ENCODE peak calls at places on chromosome 6, in four cellular contexts. N is caudate nucleus, S is IMR-90, P is H9. M is an unnamed sample.

GRCh38 chr6:148999921-149000589 is 253.2 kb downstream of the UST start:
- DNase-seq in N (no peak), S (peak), P (no peak), M (peak)

GRCh38 chr6:18388942-18389341 is 1.8 kb downstream of the RNF144B start:
- DNase-seq in N (no peak), S (peak), P (no peak), M (peak)

GRCh38 chr6:52591832-52592231 is 15.0 kb upstream of the TRAM2 start:
- DNase-seq in N (no peak), S (no peak), P (no peak), M (no peak)

GRCh38 chr6:168526841-168527281 is 85.9 kb downstream of the SMOC2 start:
- DNase-seq in N (no peak), S (no peak), P (no peak), M (peak)

GRCh38 chr6:97656236-97656635 is 373.2 kb upstream of the MMS22L start:
- DNase-seq in N (no peak), S (no peak), P (no peak), M (no peak)

GRCh38 chr6:88614306-88614877 is 349.0 kb downstream of the RNGTT start:
- DNase-seq in N (no peak), S (no peak), P (no peak), M (no peak)

GRCh38 chr6:27541212-27541931 is 68.5 kb upstream of the ZNF184 start:
- DNase-seq in N (no peak), S (peak), P (peak), M (peak)

GRCh38 chr6:44268095-44268628 is 2.1 kb upstream of the TMEM151B start:
- DNase-seq in N (peak), S (peak), P (peak), M (peak)

GRCh38 chr6:106974337-106974998 is at the start of gene CD24:
- DNase-seq in N (no peak), S (no peak), P (peak), M (no peak)

GRCh38 chr6:4543596-4543995 is 232.6 kb upstream of the CDYL start:
- DNase-seq in N (no peak), S (peak), P (no peak), M (peak)

GRCh38 chr6:1604991-1605821 is 4.5 kb upstream of the FOXC1 start:
- DNase-seq in N (no peak), S (no peak), P (no peak), M (no peak)

GRCh38 chr6:157946865-157947532 is 34.7 kb upstream of the SYNJ2 start:
- DNase-seq in N (no peak), S (peak), P (no peak), M (no peak)

GRCh38 chr6:100177956-100178355 is 183.9 kb upstream of the MCHR2 start:
- DNase-seq in N (no peak), S (no peak), P (no peak), M (peak)

GRCh38 chr6:50062051-50062450 is 12.3 kb upstream of the DEFB112 start:
- DNase-seq in N (no peak), S (peak), P (peak), M (peak)

GRCh38 chr6:150008588-150008987 is 16.7 kb downstream of the RAET1L start:
- DNase-seq in N (no peak), S (no peak), P (no peak), M (no peak)

GRCh38 chr6:166904101-166904746 is 52.1 kb downstream of the RNASET2 start:
- DNase-seq in N (peak), S (peak), P (peak), M (peak)

GRCh38 chr6:126804255-126805064 is 314.0 kb upstream of the RSPO3 start:
- DNase-seq in N (no peak), S (peak), P (no peak), M (peak)

GRCh38 chr6:23106951-23107350 is 537.6 kb downstream of the HDGFL1 start:
- DNase-seq in N (no peak), S (peak), P (no peak), M (peak)

GRCh38 chr6:38346291-38347079 is 293.2 kb downstream of the BTBD9 start:
- DNase-seq in N (no peak), S (peak), P (no peak), M (peak)

GRCh38 chr6:129621252-129621651 is 88.7 kb downstream of the ARHGAP18 start:
- DNase-seq in N (no peak), S (no peak), P (peak), M (no peak)

GRCh38 chr6:85041376-85041775 is 277.0 kb upstream of the TBX18 start:
- DNase-seq in N (no peak), S (no peak), P (no peak), M (no peak)

GRCh38 chr6:27178001-27178730 is 69.3 kb upstream of the PRSS16 start:
- DNase-seq in N (peak), S (peak), P (peak), M (peak)

GRCh38 chr6:37705239-37706051 is 7.8 kb upstream of the MDGA1 start:
- DNase-seq in N (peak), S (peak), P (peak), M (peak)

GRCh38 chr6:46014511-46015118 is 1.0 kb downstream of the CLIC5 start:
- DNase-seq in N (no peak), S (no peak), P (peak), M (no peak)

GRCh38 chr6:157665172-157665571 is 157.9 kb upstream of the SNX9 start:
- DNase-seq in N (no peak), S (no peak), P (no peak), M (no peak)

GRCh38 chr6:84460491-84460890 is 233.0 kb upstream of the CEP162 start:
- DNase-seq in N (no peak), S (no peak), P (no peak), M (peak)

GRCh38 chr6:134814076-134814709 is 135.7 kb downstream of the ALDH8A1 start:
- DNase-seq in N (no peak), S (peak), P (no peak), M (peak)

GRCh38 chr6:16450821-16451220 is 212.4 kb downstream of the GMPR start:
- DNase-seq in N (no peak), S (peak), P (no peak), M (peak)

GRCh38 chr6:52087498-52087999 is at the start of gene PKHD1:
- DNase-seq in N (no peak), S (peak), P (no peak), M (no peak)

GRCh38 chr6:112029045-112029822 is 24.7 kb upstream of the CCN6 start:
- DNase-seq in N (no peak), S (peak), P (peak), M (peak)

GRCh38 chr6:110140650-110141049 is 38.8 kb downstream of the WASF1 start:
- DNase-seq in N (no peak), S (peak), P (no peak), M (peak)

GRCh38 chr6:122364084-122364483 is 35.4 kb upstream of the HSF2 start:
- DNase-seq in N (no peak), S (no peak), P (no peak), M (no peak)

GRCh38 chr6:55082021-55082420 is 92.3 kb upstream of the HCRTR2 start:
- DNase-seq in N (no peak), S (no peak), P (no peak), M (no peak)

GRCh38 chr6:4253604-4254211 is 118.3 kb upstream of the ECI2 start:
- DNase-seq in N (no peak), S (peak), P (no peak), M (peak)

DNA sequence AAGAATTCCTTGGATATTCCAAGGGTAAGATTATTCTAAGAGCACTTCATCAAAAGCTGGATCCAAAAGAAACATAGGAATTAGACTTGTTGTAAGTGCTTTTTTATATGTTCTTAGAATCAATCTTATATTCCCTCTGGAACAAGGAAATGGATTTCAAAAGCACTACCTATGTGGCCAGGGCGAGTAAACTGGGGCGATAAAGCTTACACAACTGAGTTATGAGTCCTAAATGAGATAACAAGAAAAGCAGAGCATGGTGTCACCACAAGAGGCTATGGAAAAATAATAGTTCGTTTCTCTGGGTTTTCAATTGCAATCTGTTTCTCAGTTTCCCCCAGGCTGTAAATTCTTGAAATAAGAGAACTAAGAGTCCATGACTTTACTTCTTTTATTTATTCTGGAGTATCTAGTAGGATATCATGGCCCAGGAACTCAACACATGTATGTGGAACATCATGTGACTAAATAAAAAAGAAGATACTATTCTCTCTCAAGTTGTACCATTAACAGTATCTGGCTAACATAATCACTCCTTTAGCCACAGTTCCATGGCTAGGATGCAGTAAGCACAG is 51.5 kb downstream of the NUDT3 start:
- DNase-seq in N (no peak), S (no peak), P (no peak), M (no peak)
- H3K27ac ChIP-seq in N (peak), S (peak), P (no peak), M (no peak)

GRCh38 chr6:119543332-119543731 is 193.8 kb upstream of the MAN1A1 start:
- DNase-seq in N (no peak), S (no peak), P (no peak), M (no peak)

GRCh38 chr6:119542037-119542436 is 192.5 kb upstream of the MAN1A1 start:
- DNase-seq in N (no peak), S (no peak), P (no peak), M (no peak)

GRCh38 chr6:119540417-119540816 is 190.9 kb upstream of the MAN1A1 start:
- DNase-seq in N (no peak), S (no peak), P (no peak), M (no peak)

GRCh38 chr6:119539066-119539746 is 189.6 kb upstream of the MAN1A1 start:
- DNase-seq in N (no peak), S (no peak), P (no peak), M (no peak)

DNA sequence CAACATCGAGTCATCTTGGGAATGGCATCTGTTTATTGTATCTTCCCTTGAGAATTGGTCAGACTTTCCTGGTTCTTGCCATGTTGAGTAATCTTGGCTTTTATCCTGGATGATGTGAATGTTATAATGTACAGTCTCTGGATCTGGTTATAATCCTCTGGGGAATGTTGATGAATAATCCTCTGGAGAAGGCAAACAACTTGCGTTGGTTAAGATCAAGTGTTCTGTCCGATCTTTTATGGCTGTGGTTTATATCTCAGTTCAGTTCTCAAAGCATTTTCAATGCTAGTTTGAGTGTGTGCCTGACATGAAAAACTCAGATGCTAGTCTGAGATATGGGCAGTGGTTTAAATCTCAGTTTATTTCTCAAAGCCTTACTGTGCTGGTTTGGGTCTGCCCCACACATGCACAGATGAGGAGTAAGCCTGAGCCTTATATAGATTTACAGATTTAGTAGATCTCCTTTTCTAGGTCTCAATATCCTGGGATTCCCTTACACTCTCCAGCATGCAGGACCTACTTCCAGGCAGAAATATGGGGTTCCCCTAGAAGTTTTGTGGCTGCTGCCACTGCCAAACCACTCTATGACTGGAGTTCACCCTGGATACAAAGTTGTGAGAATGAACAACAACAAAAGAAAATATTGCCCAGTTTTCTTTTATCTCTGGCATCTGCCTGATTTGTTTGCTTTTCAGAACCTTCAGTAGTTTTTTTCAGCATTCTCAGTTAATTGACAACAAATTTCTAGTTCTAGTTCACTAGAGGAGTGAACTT is 191.8 kb upstream of the MAN1A1 start:
- DNase-seq in N (no peak), S (peak), P (no peak), M (peak)
- H3K27ac ChIP-seq in N (no peak), S (peak), P (no peak), M (peak)

DNA sequence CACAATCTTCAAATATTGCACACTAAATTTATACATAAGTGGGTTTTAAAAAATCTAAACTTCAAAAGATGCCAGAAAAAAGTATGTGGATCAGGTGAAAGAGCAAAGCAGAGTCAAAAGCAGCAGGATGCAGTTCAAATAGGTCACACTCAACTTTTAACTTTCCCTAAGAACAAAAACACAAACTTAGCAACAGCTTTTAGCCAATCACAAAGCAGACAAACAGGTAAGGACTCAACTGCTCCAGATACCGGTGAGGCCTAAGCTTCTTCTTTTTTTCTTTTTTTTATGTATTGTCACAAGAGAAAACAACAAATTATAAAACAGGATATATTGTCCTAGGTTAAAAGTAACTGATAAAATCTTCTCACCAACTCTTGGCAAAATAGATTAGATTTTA is 74.7 kb downstream of the SESN1 start:
- DNase-seq in N (no peak), S (no peak), P (no peak), M (no peak)
- H3K27ac ChIP-seq in N (no peak), S (no peak), P (no peak), M (no peak)

DNA sequence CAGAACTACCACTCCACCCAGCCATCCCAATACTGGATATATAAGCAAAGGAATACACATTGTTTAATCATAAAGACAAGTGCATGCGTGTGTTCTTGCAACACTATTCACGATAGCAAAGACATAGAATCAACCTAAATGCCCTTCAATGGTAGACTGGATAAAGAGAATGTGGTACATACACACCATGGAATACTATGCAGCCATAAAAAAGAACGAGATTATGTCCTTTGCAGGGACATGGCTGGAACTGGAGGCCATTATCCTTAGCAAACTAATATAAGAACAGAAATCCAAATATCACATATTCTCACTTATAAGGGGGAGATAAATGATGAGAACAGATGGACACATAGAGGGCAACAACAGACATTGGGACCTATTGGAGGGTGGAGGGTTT is 156.6 kb downstream of the LRRC1 start:
- DNase-seq in N (no peak), S (no peak), P (no peak), M (no peak)
- H3K27ac ChIP-seq in N (no peak), S (no peak), P (no peak), M (no peak)

DNA sequence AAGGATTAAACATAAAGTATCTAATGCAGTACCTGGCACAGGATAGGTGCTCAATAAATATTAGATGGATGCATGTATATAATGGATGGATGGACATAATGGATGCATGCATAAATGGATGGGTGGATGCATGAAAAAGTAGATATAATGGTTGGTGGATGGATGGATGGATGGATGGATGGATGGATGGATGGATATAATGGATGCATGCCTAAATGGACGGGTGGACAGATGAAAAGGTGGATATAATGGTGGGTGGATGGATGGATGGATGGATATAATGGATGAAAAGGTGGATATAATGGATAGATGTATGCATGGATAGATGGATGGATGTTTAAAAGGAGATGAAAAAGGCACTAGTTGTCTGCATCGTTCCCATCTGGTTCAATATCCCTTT is 26.0 kb downstream of the TFEB start:
- DNase-seq in N (no peak), S (no peak), P (no peak), M (no peak)
- H3K27ac ChIP-seq in N (peak), S (no peak), P (no peak), M (no peak)

DNA sequence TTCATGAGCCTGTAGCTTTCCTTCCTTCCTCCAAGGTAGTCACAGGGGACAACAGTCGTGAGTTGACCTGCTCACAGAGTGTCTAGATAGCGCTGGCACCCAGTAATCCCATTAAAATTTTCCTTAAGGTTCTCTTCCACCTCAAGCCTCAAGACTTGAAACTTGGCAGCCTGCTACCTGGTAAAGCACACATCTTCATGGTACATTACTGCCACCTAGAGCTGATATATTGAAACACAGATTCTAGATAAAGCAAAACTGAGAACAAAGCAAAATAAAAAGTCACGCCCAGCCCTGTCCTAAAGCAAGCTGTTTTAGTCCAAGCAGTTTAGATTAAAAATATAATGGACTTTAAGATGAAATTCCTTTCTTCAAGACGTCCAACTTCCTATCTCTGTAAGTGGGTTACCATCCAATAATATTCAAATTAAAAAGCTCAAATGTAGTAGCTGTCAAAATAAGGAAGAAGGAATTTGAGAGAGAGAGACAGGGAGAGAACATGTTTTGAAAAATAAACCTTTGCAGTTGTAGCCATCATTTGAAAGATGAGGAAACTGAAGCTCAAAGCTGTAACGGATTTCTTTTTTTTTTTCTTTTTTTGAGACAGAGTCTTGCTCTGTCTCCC is 50.7 kb upstream of the CD83 start:
- DNase-seq in N (no peak), S (peak), P (no peak), M (peak)
- H3K27ac ChIP-seq in N (no peak), S (no peak), P (no peak), M (no peak)

M was measured in fibroblast of lung.